ENCODE peak calls at places on chromosomes 1 and 21, in four cellular contexts. One of them, this sample, is unnamed.

GRCh38 chr1:109570414-109570813 is 22.0 kb downstream of the GNAI3 start:
- DNase-seq in RWPE1: peak; percentile 30
- DNase-seq in progenitor cell of endocrine pancreas: no peak
- DNase-seq in pancreas: no peak
- DNase-seq in this sample: peak; percentile 94

GRCh38 chr1:44557756-44558155 is 116.5 kb downstream of the TMEM53 start:
- DNase-seq in RWPE1: peak; percentile 61
- DNase-seq in progenitor cell of endocrine pancreas: no peak
- DNase-seq in pancreas: no peak
- DNase-seq in this sample: peak; percentile 66

GRCh38 chr21:42582422-42583149 is 68.9 kb downstream of the SLC37A1 start:
- DNase-seq in RWPE1: no peak
- DNase-seq in progenitor cell of endocrine pancreas: no peak
- DNase-seq in pancreas: no peak
- DNase-seq in this sample: no peak

GRCh38 chr1:115727706-115728249 is 40.7 kb downstream of the CASQ2 start:
- DNase-seq in RWPE1: no peak
- DNase-seq in progenitor cell of endocrine pancreas: no peak
- DNase-seq in pancreas: no peak
- DNase-seq in this sample: peak; percentile 88

GRCh38 chr1:22018583-22019559 is 17.4 kb downstream of the CELA3A start:
- DNase-seq in pancreas: no peak
- DNase-seq in RWPE1: peak; percentile 89
- DNase-seq in progenitor cell of endocrine pancreas: no peak
- DNase-seq in this sample: peak; percentile 97

GRCh38 chr1:161226320-161226711 is 456 bp downstream of the TOMM40L start:
- DNase-seq in RWPE1: no peak
- DNase-seq in progenitor cell of endocrine pancreas: no peak
- DNase-seq in pancreas: no peak
- DNase-seq in this sample: no peak

GRCh38 chr1:190001187-190001586 is 476.5 kb downstream of the BRINP3 start:
- DNase-seq in progenitor cell of endocrine pancreas: no peak
- DNase-seq in RWPE1: no peak
- DNase-seq in pancreas: no peak
- DNase-seq in this sample: peak; percentile 13

GRCh38 chr1:48066951-48067350 is 69.8 kb upstream of the TRABD2B start:
- DNase-seq in progenitor cell of endocrine pancreas: no peak
- DNase-seq in RWPE1: no peak
- DNase-seq in pancreas: peak; percentile 44
- DNase-seq in this sample: no peak

GRCh38 chr1:44720281-44720680 is 10.7 kb downstream of the RNU5D-1 start:
- DNase-seq in progenitor cell of endocrine pancreas: no peak
- DNase-seq in RWPE1: no peak
- DNase-seq in pancreas: no peak
- DNase-seq in this sample: no peak

GRCh38 chr1:2591233-2591580 is 4.6 kb downstream of the PRXL2B start:
- DNase-seq in pancreas: no peak
- DNase-seq in RWPE1: no peak
- DNase-seq in progenitor cell of endocrine pancreas: no peak
- DNase-seq in this sample: no peak

GRCh38 chr1:154442006-154442740 is 37.0 kb downstream of the IL6R start:
- DNase-seq in pancreas: no peak
- DNase-seq in RWPE1: no peak
- DNase-seq in progenitor cell of endocrine pancreas: no peak
- DNase-seq in this sample: peak; percentile 29

DNA sequence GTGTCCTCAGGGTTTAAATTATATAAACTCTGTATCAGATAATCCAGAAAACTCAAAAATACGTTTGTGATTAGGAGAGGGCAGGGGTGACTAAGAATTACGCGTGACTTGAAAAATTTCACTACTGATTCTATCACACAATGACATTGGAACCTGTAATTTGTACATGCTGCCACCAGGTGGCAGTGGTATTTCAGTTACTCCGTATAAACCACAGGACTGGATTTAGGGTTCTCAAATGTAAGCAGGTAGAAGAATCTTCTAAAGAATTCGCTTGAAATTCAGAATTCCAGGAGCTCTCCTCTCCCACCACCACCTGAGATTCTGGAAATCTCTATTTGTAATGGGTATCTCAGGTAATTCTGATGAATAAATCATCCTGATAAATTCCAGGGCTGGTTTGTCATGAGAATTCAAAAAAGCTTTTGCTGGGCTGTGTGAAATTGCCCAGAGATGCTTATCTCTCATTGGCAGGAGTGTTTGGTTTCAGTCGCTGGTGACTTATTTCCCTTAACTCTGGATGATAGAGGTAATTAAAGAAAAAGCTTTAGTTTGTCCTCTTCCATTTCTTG is 1.7 kb upstream of the KRTAP7-1 start:
- DNase-seq in RWPE1: no peak
- DNase-seq in progenitor cell of endocrine pancreas: no peak
- DNase-seq in pancreas: no peak
- DNase-seq in this sample: peak; percentile 17
- TF ChIP-seq CTCF in RWPE1: no peak
- TF ChIP-seq CTCF in progenitor cell of endocrine pancreas: peak; percentile 62
- TF ChIP-seq CTCF in pancreas: peak; percentile 8
- TF ChIP-seq CTCF in this sample: peak; percentile 29

DNA sequence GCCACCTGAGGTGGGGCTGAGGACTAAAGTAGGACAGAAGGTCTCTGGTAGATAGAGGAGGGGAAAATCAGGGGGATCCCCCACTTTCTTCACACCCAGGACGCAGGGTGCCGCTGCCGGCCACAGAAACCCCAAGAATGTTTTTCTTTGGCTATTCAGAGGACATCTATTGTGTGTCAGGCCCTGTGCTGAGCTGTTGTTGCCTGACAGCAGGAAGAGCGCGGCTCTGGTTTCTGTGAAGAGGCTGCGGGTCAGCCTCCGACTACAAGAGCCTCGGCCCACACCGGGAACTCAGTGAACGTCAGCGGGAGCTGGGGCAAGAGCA is 407 bp upstream of the PIGV start:
- DNase-seq in pancreas: no peak
- DNase-seq in progenitor cell of endocrine pancreas: no peak
- DNase-seq in RWPE1: peak; percentile 20
- DNase-seq in this sample: no peak
- TF ChIP-seq CTCF in pancreas: no peak
- TF ChIP-seq CTCF in progenitor cell of endocrine pancreas: no peak
- TF ChIP-seq CTCF in RWPE1: no peak
- TF ChIP-seq CTCF in this sample: no peak

GRCh38 chr1:18147672-18148071 is 40.1 kb downstream of the IGSF21 start:
- DNase-seq in RWPE1: no peak
- DNase-seq in progenitor cell of endocrine pancreas: no peak
- DNase-seq in pancreas: no peak
- DNase-seq in this sample: no peak

GRCh38 chr1:18145851-18146618 is 38.4 kb downstream of the IGSF21 start:
- DNase-seq in pancreas: peak; percentile 22
- DNase-seq in progenitor cell of endocrine pancreas: no peak
- DNase-seq in RWPE1: no peak
- DNase-seq in this sample: no peak

GRCh38 chr1:18151436-18151835 is 43.8 kb downstream of the IGSF21 start:
- DNase-seq in RWPE1: no peak
- DNase-seq in progenitor cell of endocrine pancreas: no peak
- DNase-seq in pancreas: no peak
- DNase-seq in this sample: no peak

GRCh38 chr1:18146886-18147285 is 39.3 kb downstream of the IGSF21 start:
- DNase-seq in RWPE1: no peak
- DNase-seq in pancreas: no peak
- DNase-seq in progenitor cell of endocrine pancreas: no peak
- DNase-seq in this sample: no peak

GRCh38 chr1:18149113-18149641 is 41.6 kb downstream of the IGSF21 start:
- DNase-seq in RWPE1: peak; percentile 15
- DNase-seq in pancreas: no peak
- DNase-seq in progenitor cell of endocrine pancreas: no peak
- DNase-seq in this sample: no peak
- TF ChIP-seq CTCF in RWPE1: no peak
- TF ChIP-seq CTCF in pancreas: no peak
- TF ChIP-seq CTCF in progenitor cell of endocrine pancreas: peak; percentile 52
- TF ChIP-seq CTCF in this sample: no peak

GRCh38 chr1:227924838-227925574 is 22.7 kb downstream of the WNT9A start:
- DNase-seq in pancreas: no peak
- DNase-seq in progenitor cell of endocrine pancreas: no peak
- DNase-seq in RWPE1: no peak
- DNase-seq in this sample: no peak
- TF ChIP-seq CTCF in pancreas: no peak
- TF ChIP-seq CTCF in progenitor cell of endocrine pancreas: no peak
- TF ChIP-seq CTCF in RWPE1: no peak
- TF ChIP-seq CTCF in this sample: no peak

GRCh38 chr1:34864759-34865158 is 5.2 kb upstream of the SMIM12 start:
- DNase-seq in RWPE1: no peak
- DNase-seq in pancreas: no peak
- DNase-seq in progenitor cell of endocrine pancreas: no peak
- DNase-seq in this sample: no peak

GRCh38 chr1:34856697-34857096 is 2.9 kb downstream of the SMIM12 start:
- DNase-seq in pancreas: no peak
- DNase-seq in progenitor cell of endocrine pancreas: no peak
- DNase-seq in RWPE1: no peak
- DNase-seq in this sample: no peak

GRCh38 chr1:34863501-34863900 is 4.0 kb upstream of the SMIM12 start:
- DNase-seq in pancreas: no peak
- DNase-seq in RWPE1: no peak
- DNase-seq in progenitor cell of endocrine pancreas: no peak
- DNase-seq in this sample: no peak

GRCh38 chr1:34858901-34859441 is 578 bp downstream of the SMIM12 start:
- DNase-seq in progenitor cell of endocrine pancreas: no peak
- DNase-seq in pancreas: peak; percentile 40
- DNase-seq in RWPE1: peak; percentile 52
- DNase-seq in this sample: peak; percentile 4

DNA sequence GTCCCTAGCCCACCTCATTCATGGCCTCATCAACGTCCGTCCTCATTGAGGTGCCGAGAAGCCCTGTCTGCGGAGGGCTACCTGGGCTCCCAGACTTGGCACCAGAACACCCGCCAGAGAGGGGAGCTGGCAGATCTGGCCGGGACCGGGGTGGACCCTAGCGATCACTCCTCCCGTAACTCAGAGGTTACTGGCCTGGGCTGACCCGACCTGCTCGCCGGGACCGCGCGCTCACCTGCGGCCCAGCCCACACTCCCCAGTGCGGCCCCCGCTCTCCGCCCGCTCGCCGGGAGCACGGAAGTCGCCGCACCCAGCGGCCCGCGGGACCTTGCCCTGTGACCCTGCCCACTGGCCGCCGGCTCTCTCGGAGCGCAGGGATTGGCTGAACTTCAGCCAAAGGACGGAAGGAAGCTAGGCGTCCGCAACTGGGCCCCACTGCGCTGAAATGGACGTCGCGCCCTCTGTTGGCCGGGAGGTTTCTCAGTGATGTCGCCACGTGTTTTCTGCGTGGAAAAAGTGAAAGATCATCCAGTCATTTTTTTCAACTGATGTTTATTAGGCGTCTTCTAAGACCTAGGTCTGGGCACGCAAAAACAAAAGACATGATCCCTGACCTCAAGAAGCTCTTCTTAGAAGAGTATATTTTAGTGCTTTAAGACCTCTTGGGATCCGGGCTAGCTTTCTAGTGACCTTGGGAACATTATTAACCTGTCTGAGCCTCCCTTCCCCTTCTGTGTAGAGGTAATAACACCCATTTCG is at the start of gene SMIM12:
- DNase-seq in RWPE1: peak; percentile 97
- DNase-seq in progenitor cell of endocrine pancreas: peak; percentile 84
- DNase-seq in pancreas: peak; percentile 95
- DNase-seq in this sample: peak; percentile 90
- TF ChIP-seq CTCF in RWPE1: peak; percentile 91
- TF ChIP-seq CTCF in progenitor cell of endocrine pancreas: peak; percentile 94
- TF ChIP-seq CTCF in pancreas: peak; percentile 79
- TF ChIP-seq CTCF in this sample: peak; percentile 75

This sample was measured in epithelial cell of esophagus.